ENCODE peak calls at places on chromosomes 2 and 18, in five cellular contexts. One of them, this sample, is unnamed.

GRCh38 chr2:16404551-16405300 is 260.9 kb downstream of the CYRIA start:
- DNase-seq in mesendoderm: no peak
- DNase-seq in H1: no peak
- DNase-seq in H9: no peak
- DNase-seq in IMR-90: no peak
- DNase-seq in this sample: no peak

GRCh38 chr2:195559431-195559914 is 97.6 kb upstream of the SLC39A10 start:
- DNase-seq in IMR-90: peak; percentile 100
- DNase-seq in H1: no peak
- DNase-seq in mesendoderm: no peak
- DNase-seq in H9: peak; percentile 53
- DNase-seq in this sample: no peak

GRCh38 chr2:237118025-237118424 is 32.3 kb downstream of the COPS8 start:
- DNase-seq in mesendoderm: no peak
- DNase-seq in IMR-90: peak; percentile 62
- DNase-seq in H9: no peak
- DNase-seq in H1: no peak
- DNase-seq in this sample: no peak

GRCh38 chr2:36670881-36671595 is 25.5 kb upstream of the VIT start:
- DNase-seq in H1: no peak
- DNase-seq in mesendoderm: peak; percentile 28
- DNase-seq in H9: no peak
- DNase-seq in IMR-90: peak; percentile 76
- DNase-seq in this sample: no peak

GRCh38 chr2:8216397-8216796 is 465.5 kb upstream of the ID2 start:
- DNase-seq in H1: no peak
- DNase-seq in H9: no peak
- DNase-seq in mesendoderm: no peak
- DNase-seq in IMR-90: no peak
- DNase-seq in this sample: no peak

GRCh38 chr2:86414996-86415395 is 26.2 kb upstream of the KDM3A start:
- DNase-seq in H1: no peak
- DNase-seq in H9: no peak
- DNase-seq in IMR-90: no peak
- DNase-seq in mesendoderm: no peak
- DNase-seq in this sample: no peak

GRCh38 chr2:221943078-221943810 is 355.6 kb downstream of the PAX3 start:
- DNase-seq in H1: no peak
- DNase-seq in IMR-90: peak; percentile 1
- DNase-seq in mesendoderm: no peak
- DNase-seq in H9: no peak
- DNase-seq in this sample: no peak

GRCh38 chr18:75607701-75608100 is 180.2 kb upstream of the SMIM21 start:
- DNase-seq in H9: no peak
- DNase-seq in mesendoderm: no peak
- DNase-seq in H1: no peak
- DNase-seq in IMR-90: no peak
- DNase-seq in this sample: no peak

GRCh38 chr18:44500820-44501670 is 179.6 kb upstream of the SETBP1 start:
- DNase-seq in H1: no peak
- DNase-seq in mesendoderm: no peak
- DNase-seq in IMR-90: no peak
- DNase-seq in H9: no peak
- DNase-seq in this sample: no peak

GRCh38 chr18:49359732-49360444 is 100.6 kb downstream of the DYM start:
- DNase-seq in H9: no peak
- DNase-seq in H1: no peak
- DNase-seq in IMR-90: peak; percentile 90
- DNase-seq in mesendoderm: no peak
- DNase-seq in this sample: no peak

GRCh38 chr2:4039999-4040398 is 336.6 kb downstream of the DCDC2C start:
- DNase-seq in IMR-90: no peak
- DNase-seq in mesendoderm: peak; percentile 5
- DNase-seq in H9: no peak
- DNase-seq in H1: no peak
- DNase-seq in this sample: no peak

GRCh38 chr18:33820517-33821368 is 242.7 kb downstream of the ASXL3 start:
- DNase-seq in mesendoderm: peak; percentile 21
- DNase-seq in H9: no peak
- DNase-seq in IMR-90: no peak
- DNase-seq in H1: no peak
- DNase-seq in this sample: no peak
- H3K23ac ChIP-seq in mesendoderm: no peak overlapping the region
- H3K23ac ChIP-seq in H9: no peak overlapping the region
- H3K23ac ChIP-seq in IMR-90: no peak overlapping the region
- H3K23ac ChIP-seq in H1: no peak overlapping the region
- H3K23ac ChIP-seq in this sample: no peak overlapping the region

DNA sequence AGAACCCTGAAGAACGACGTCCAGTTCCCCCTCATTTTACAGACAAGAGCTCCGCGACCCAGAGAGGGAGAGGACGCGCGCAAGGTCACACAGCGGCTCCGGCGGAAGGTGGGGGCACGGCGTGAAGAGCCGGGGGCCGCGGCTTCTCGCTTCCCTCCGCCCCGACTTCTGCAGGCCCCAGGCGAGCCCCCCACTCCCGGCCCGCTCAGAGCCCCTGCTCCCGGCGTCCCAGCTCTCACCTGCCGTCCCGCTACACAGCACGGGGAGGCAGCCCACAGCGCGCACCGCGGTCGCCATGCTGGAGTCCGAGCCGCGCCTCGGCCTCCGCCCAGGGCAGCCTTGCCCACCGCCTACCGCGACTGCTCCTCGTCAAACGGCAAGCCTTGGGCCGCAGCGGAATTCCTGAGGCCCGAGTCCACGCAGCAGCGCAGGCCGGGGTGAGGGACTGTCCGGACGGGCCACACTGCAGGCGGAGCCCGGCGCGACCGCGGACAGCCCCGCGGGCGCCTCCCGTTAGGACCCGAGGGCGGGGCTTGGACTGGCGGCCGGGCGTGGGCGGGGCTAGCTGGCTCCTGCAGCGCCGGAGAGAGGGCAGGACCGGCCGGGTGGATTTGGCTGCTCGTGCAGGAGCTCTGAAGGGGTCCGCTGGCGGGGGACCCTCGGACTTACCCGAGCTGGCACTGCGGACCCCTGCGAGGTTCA is at the start of gene MRPS5:
- DNase-seq in H9: peak; percentile 80
- DNase-seq in mesendoderm: peak; percentile 76
- DNase-seq in IMR-90: peak; percentile 50
- DNase-seq in H1: peak; percentile 95
- DNase-seq in this sample: peak; percentile 75
- H2BK120ac ChIP-seq in H9: no peak within 1 kb of the TSS
- H2BK120ac ChIP-seq in mesendoderm: no peak within 1 kb of the TSS
- H2BK120ac ChIP-seq in IMR-90: peak within 1 kb of the TSS; percentile 76
- H2BK120ac ChIP-seq in H1: peak within 1 kb of the TSS; percentile 86
- H2BK120ac ChIP-seq in this sample: peak within 1 kb of the TSS; percentile 75

GRCh38 chr2:218988650-218989049 is 3.7 kb upstream of the FEV start:
- DNase-seq in H1: no peak
- DNase-seq in H9: no peak
- DNase-seq in mesendoderm: no peak
- DNase-seq in IMR-90: no peak
- DNase-seq in this sample: no peak

GRCh38 chr2:218992196-218992595 is 1.0 kb downstream of the CRYBA2 start:
- DNase-seq in H9: no peak
- DNase-seq in H1: no peak
- DNase-seq in IMR-90: no peak
- DNase-seq in mesendoderm: no peak
- DNase-seq in this sample: no peak

GRCh38 chr2:218990052-218990451 is 3.2 kb downstream of the CRYBA2 start:
- DNase-seq in mesendoderm: no peak
- DNase-seq in IMR-90: no peak
- DNase-seq in H1: no peak
- DNase-seq in H9: no peak
- DNase-seq in this sample: no peak

GRCh38 chr2:218991674-218992168 is 1.5 kb downstream of the CRYBA2 start:
- DNase-seq in H1: no peak
- DNase-seq in H9: no peak
- DNase-seq in IMR-90: peak; percentile 47
- DNase-seq in mesendoderm: peak; percentile 45
- DNase-seq in this sample: no peak

DNA sequence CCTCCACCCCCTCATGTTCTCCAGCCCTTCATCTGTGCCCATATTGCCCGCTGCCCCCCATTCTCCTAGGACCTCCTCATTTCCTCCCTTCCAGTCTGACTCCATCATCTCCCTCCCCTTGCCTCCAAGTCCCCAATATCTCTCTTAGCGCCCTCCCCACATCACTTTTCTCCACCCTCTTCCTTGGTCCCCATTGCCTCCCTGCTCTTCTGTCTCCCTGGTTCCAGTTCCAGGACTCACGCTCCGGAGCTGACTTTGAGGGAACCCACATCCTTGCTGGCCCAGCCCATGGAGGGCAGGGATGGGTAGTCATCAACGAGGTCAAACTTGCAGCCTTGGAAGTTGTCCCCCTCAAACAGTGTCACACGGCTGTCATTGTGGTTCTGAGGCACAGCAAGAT is 2.6 kb downstream of the CRYBA2 start:
- DNase-seq in H9: no peak
- DNase-seq in H1: no peak
- DNase-seq in IMR-90: no peak
- DNase-seq in mesendoderm: no peak
- DNase-seq in this sample: no peak
- H3K27ac ChIP-seq in H9: no peak overlapping the region
- H3K27ac ChIP-seq in H1: no peak overlapping the region
- H3K27ac ChIP-seq in IMR-90: no peak overlapping the region
- H3K27ac ChIP-seq in mesendoderm: no peak overlapping the region
- H3K27ac ChIP-seq in this sample: no peak overlapping the region

GRCh38 chr2:203327918-203328734 is at the start of gene ABI2:
- DNase-seq in H9: peak; percentile 96
- DNase-seq in IMR-90: peak; percentile 69
- DNase-seq in mesendoderm: peak; percentile 98
- DNase-seq in H1: peak; percentile 95
- DNase-seq in this sample: peak; percentile 97
- H3K23ac ChIP-seq in H9: no peak within 1 kb of the TSS
- H3K23ac ChIP-seq in IMR-90: peak within 1 kb of the TSS; percentile 98
- H3K23ac ChIP-seq in mesendoderm: peak within 1 kb of the TSS; percentile 51
- H3K23ac ChIP-seq in H1: no peak within 1 kb of the TSS
- H3K23ac ChIP-seq in this sample: peak within 1 kb of the TSS; percentile 81

DNA sequence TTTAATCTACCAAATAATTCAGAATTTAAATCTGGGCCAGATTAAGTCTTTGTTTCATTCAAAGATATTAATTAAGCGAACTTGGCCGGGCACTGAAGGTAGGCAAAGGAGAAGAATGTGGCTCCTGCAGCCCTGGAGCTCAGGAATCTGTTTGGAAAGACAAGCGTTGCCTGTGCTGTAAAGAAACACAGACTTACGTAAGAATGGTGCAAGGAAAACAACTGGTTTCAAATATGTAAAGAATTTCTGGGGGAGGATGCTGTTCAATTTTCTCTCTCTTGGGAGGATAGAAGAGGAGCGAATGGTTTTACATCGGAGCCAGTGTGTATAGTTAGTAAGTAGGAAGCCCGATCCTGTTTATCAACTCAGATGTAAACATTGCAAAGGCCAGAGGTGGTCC is 455.9 kb downstream of the LPIN1 start:
- DNase-seq in mesendoderm: peak; percentile 19
- DNase-seq in H1: no peak
- DNase-seq in IMR-90: peak; percentile 47
- DNase-seq in H9: no peak
- DNase-seq in this sample: no peak
- H2BK120ac ChIP-seq in mesendoderm: no peak overlapping the region
- H2BK120ac ChIP-seq in H1: no peak overlapping the region
- H2BK120ac ChIP-seq in IMR-90: peak overlapping the region; percentile 4
- H2BK120ac ChIP-seq in H9: no peak overlapping the region
- H2BK120ac ChIP-seq in this sample: no peak overlapping the region

DNA sequence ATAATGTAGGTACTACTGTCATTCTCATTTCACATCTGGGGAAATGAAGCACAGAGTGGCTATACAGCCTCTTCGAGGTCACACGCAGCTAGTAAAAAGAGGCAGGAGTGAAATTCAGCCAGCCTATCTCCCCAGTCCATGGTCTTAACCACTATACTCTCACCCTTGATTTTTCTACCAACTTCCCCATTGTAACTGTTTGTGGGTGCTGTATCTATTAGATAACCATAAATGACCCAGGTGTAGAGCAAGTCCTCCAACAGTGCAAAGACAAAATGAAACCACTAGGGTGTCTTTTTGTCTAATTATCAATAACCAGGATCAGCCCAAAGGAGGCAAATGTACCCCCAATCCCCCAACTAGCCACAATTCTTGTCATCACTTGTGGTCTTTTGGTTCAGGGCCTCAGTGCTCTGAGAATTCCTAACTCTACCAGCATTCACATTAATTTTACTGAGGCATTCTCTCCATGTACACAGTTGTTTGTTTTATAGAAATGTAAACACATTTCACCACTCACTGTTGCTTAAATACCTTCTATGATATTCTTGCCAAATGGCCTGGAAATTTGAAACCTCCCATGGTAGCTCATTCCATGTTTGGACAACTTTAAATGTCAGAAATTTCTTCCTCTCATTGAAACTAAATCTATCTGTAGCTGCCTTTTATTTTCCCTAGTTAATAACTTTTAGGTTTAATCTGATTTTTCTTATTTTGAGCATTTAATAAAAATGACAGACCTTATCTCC is 58.7 kb downstream of the SLC40A1 start:
- DNase-seq in H1: no peak
- DNase-seq in H9: no peak
- DNase-seq in mesendoderm: no peak
- DNase-seq in IMR-90: peak; percentile 56
- DNase-seq in this sample: no peak
- H3K27ac ChIP-seq in H1: no peak overlapping the region
- H3K27ac ChIP-seq in H9: no peak overlapping the region
- H3K27ac ChIP-seq in mesendoderm: no peak overlapping the region
- H3K27ac ChIP-seq in IMR-90: peak overlapping the region; percentile 55
- H3K27ac ChIP-seq in this sample: no peak overlapping the region